ENCODE peak calls at places on chromosomes 5 and 9, in six cellular contexts. Y is endothelial cell, I is AG04450, U is cardiac muscle cell, E is psoas muscle, K is BE2C. B is an unnamed sample.

GRCh38 chr5:3104446-3105047 is 353.1 kb upstream of the IRX2 start:
- DNase-seq in Y (no peak), I (no peak), U (no peak), E (no peak), K (no peak), B (no peak)

GRCh38 chr9:33136721-33137120 is 30.4 kb downstream of the B4GALT1 start:
- DNase-seq in Y (no peak), I (no peak), U (no peak), E (no peak), K (no peak), B (no peak)

GRCh38 chr5:93677344-93678021 is 63.9 kb downstream of the POU5F2 start:
- DNase-seq in Y (peak), I (peak), U (peak), E (peak), K (peak), B (peak)

GRCh38 chr5:125551246-125551645 is 804.8 kb upstream of the ZNF608 start:
- DNase-seq in Y (no peak), I (no peak), U (no peak), E (no peak), K (no peak), B (no peak)

GRCh38 chr9:4297151-4297794 is 2.6 kb downstream of the GLIS3 start:
- DNase-seq in Y (peak), I (no peak), U (peak), E (peak), K (no peak), B (no peak)

GRCh38 chr9:3205421-3206095 is 320.2 kb downstream of the RFX3 start:
- DNase-seq in Y (no peak), I (no peak), U (peak), E (no peak), K (no peak), B (no peak)

GRCh38 chr9:99336005-99336404 is 113.9 kb downstream of the SEC61B start:
- DNase-seq in Y (no peak), I (no peak), U (no peak), E (no peak), K (no peak), B (no peak)

GRCh38 chr9:123678038-123678877 is 251.7 kb downstream of the DENND1A start:
- DNase-seq in Y (no peak), I (no peak), U (peak), E (no peak), K (peak), B (no peak)

GRCh38 chr5:78320461-78320860 is 26.0 kb upstream of the AP3B1 start:
- DNase-seq in Y (no peak), I (peak), U (peak), E (no peak), K (peak), B (no peak)

GRCh38 chr5:82164957-82165698 is 113.0 kb downstream of the RPS23 start:
- DNase-seq in Y (no peak), I (no peak), U (peak), E (no peak), K (peak), B (peak)

GRCh38 chr5:141878771-141879759 is 855 bp upstream of the PCDH1 start:
- DNase-seq in Y (peak), I (peak), U (peak), E (peak), K (peak), B (peak)

GRCh38 chr5:58751222-58751621 is 168.3 kb downstream of the RAB3C start:
- DNase-seq in Y (no peak), I (no peak), U (no peak), E (no peak), K (peak), B (no peak)

GRCh38 chr5:55063899-55064298 is 38.5 kb upstream of the GZMA start:
- DNase-seq in Y (no peak), I (no peak), U (no peak), E (no peak), K (no peak), B (no peak)

GRCh38 chr5:67998709-67999251 is 216.8 kb upstream of the PIK3R1 start:
- DNase-seq in Y (no peak), I (no peak), U (peak), E (no peak), K (no peak), B (no peak)

GRCh38 chr5:90590-91547 is 1.1 kb upstream of the PLEKHG4B start:
- DNase-seq in Y (no peak), I (no peak), U (peak), E (no peak), K (no peak), B (peak)

GRCh38 chr9:119961774-119962408 is 592.7 kb upstream of the BRINP1 start:
- DNase-seq in Y (peak), I (no peak), U (peak), E (peak), K (peak), B (peak)

GRCh38 chr9:18490591-18491370 is 16.8 kb downstream of the ADAMTSL1 start:
- DNase-seq in Y (no peak), I (peak), U (no peak), E (no peak), K (no peak), B (no peak)

DNA sequence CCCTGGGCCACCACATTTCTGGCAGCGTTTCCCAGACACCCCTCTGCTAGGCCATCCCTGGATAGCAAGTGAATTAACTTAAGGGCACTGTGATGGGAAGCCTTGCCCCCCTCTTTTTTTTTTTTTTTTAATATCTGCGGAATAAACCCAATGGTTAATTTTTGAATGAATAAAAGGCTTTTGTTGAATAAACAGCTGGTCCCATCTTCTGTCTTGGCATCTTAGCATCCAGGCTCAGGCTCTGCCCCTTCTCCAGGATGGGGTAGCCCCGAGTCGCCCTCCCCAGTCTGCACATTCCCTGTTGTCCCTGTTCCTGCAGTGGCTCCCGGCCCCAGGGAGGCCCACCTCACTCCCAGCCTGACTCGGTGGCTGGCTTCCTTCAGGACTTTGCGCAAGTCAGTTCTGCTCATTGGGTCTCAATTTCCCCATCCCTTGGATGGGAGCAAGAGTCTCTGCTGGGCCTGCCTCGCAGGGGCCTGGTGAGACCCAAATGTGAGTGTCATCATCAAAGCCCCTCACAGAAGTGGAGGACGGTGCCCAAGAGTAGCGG is 29.0 kb upstream of the HMCN2 start:
- DNase-seq in Y (no peak), I (no peak), U (no peak), E (no peak), K (no peak), B (no peak)
- TF ChIP-seq CTCF in Y (peak), I (no peak), U (no peak), E (no peak), K (no peak), B (peak)

GRCh38 chr5:101590384-101590783 is 687.3 kb upstream of the ST8SIA4 start:
- DNase-seq in Y (no peak), I (no peak), U (no peak), E (no peak), K (peak), B (no peak)
- TF ChIP-seq CTCF in Y (peak), I (peak), U (no peak), E (no peak), K (peak), B (no peak)

DNA sequence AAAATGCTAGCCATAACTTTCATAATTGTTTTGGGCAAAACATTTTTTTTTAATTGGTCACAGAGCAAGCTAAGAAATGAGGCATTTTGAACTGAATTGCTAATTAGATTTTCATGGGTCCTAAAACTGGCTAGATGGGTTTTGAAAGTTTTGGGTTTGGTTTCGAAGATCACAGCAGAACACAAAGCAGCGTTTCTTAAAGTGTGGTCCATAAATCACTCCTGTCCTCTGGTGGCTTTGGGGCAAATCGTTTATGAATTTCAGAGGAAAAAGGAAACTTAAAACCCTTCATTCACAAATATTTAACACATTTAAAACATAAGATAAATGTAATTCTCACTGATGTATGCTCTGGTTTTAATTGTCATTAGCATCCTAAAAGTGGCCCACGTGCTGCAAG is 503.7 kb downstream of the SPATA31D1 start:
- DNase-seq in Y (no peak), I (no peak), U (no peak), E (no peak), K (no peak), B (no peak)
- TF ChIP-seq CTCF in Y (no peak), I (no peak), U (no peak), E (no peak), K (peak), B (no peak)

DNA sequence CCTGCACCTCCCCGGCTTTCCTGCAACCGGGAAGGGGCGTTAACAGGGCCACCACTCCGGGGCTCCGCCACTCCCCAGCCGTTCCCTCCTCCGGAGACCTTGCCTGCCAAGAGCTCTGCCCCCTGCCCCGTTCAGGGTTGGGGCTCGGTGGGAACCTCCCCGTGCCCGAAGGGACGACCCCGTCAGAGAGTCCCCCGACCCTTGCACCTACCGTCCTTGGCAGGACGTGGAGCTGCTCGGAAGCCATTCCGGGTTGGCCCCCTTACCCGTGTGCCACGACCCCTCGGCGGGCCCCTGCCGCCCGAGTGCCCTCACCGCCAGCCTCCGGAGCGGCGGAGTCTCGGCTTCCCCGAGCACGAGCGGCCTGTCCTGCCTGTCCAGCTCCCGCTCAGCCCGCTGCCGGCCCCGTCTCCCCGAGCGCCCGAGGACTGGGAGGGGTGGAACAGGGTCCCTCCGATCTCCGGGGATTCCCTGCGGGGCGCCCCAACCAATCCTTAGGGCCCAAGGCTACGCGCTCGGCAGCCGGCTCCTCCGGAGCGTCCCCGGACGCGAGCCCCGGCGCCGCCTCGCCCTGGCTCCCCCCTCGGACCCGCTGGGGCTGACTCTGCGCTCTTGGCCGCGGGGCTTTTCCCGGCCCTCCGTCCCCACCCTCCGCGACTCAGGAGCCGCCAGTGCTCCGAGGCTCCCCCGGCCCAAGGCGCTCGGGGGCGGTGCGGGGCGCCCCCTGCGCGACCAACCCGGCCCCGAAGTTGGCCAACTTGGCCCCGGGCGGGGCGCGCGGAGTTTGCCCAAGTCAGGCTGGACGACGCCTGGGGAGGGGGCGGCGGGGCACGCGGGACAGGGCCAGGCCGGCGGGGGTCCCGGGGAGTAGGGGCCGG is 721 bp downstream of the ADAMTS2 start:
- DNase-seq in Y (peak), I (no peak), U (peak), E (no peak), K (no peak), B (peak)
- TF ChIP-seq CTCF in Y (peak), I (no peak), U (no peak), E (no peak), K (no peak), B (no peak)

DNA sequence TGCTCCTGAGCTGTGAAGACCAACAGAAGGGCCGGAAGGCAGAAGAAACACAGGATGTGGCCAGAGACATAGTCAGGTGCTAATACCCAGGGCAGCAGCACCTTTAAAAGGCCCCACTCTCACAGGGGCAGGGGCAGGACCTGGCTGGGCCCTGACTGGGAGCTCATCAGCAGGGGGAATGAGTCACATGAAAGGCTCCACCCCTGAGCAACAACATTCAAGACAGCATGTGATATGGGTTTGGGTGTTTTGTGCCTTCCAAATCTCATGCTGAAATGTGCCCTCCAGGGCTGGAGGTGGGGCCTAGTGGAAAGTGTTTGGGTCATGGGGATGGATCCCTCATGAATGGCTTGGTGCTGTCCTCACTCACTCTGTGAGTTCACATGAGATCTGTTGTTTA is 181.7 kb downstream of the ERCC6L2 start:
- DNase-seq in Y (no peak), I (no peak), U (no peak), E (no peak), K (no peak), B (no peak)
- TF ChIP-seq CTCF in Y (no peak), I (no peak), U (no peak), E (no peak), K (no peak), B (no peak)

GRCh38 chr9:129875181-129875611 is 39.9 kb downstream of the USP20 start:
- DNase-seq in Y (peak), I (no peak), U (no peak), E (peak), K (no peak), B (peak)
- TF ChIP-seq CTCF in Y (peak), I (peak), U (peak), E (no peak), K (peak), B (peak)

GRCh38 chr5:140561753-140562523 is 2.5 kb downstream of the APBB3 start:
- DNase-seq in Y (no peak), I (no peak), U (no peak), E (no peak), K (no peak), B (no peak)

GRCh38 chr5:140564196-140565023 is at the start of the genes APBB3 and SLC35A4:
- DNase-seq in Y (peak), I (peak), U (peak), E (peak), K (peak), B (peak)

GRCh38 chr5:140565024-140565779 is 574 bp downstream of the SLC35A4 start:
- DNase-seq in Y (no peak), I (no peak), U (no peak), E (no peak), K (no peak), B (no peak)

GRCh38 chr5:140565780-140566095 is 1.1 kb downstream of the SLC35A4 start:
- DNase-seq in Y (no peak), I (no peak), U (no peak), E (no peak), K (no peak), B (no peak)

GRCh38 chr5:140563554-140563953 is 844 bp downstream of the APBB3 start:
- DNase-seq in Y (no peak), I (no peak), U (no peak), E (no peak), K (no peak), B (no peak)
- TF ChIP-seq CTCF in Y (no peak), I (no peak), U (no peak), E (no peak), K (no peak), B (no peak)

GRCh38 chr5:174724484-174725260 is at the start of gene MSX2:
- DNase-seq in Y (peak), I (peak), U (peak), E (peak), K (peak), B (peak)
- TF ChIP-seq CTCF in Y (no peak), I (no peak), U (peak), E (no peak), K (no peak), B (no peak)

DNA sequence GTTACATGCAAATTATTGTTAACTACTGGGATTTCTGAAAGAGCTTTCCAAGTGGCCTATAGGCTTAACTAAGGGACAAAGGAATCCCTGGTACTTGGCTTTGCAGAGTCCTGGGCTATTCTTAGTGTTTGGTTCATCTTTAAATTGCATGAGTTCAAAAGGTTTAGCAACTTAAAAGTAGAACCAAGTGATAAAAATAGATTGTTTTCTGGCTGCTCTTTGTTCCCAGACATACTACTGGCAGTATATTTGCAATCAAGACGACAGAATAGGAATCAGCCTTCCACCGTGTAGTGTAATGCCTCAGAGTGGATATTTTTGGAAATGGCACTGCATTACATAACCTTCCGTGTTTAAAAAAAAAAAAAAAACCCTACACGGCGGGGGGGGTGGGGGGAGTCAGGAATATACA is 1.0 kb downstream of the NREP start:
- DNase-seq in Y (no peak), I (no peak), U (peak), E (no peak), K (no peak), B (no peak)
- TF ChIP-seq CTCF in Y (no peak), I (no peak), U (no peak), E (no peak), K (no peak), B (no peak)

B was measured in glutamatergic neuron.